ENCODE peak calls at places on chromosome 11, in eight cellular contexts. R is posterior vena cava, F is activated T-cell treated with anti-CD3 and anti-CD28 coated beads for 1 hour, K is NCI-H460, M is GM10248, B is Calu3, W is Kasumi-1, E is M059J. O is an unnamed sample.

GRCh38 chr11:74871037-74871436 is 77.9 kb downstream of the XRRA1 start:
- DNase-seq in K (no peak), B (no peak), W (no peak), R (no peak), M (no peak), E (no peak), F (no peak), O (no peak)

GRCh38 chr11:19625438-19625837 is 87.2 kb upstream of the NAV2 start:
- DNase-seq in M (no peak), F (no peak), K (no peak), B (no peak), R (no peak), W (no peak), E (no peak), O (no peak)

GRCh38 chr11:27723685-27724084 is 23.4 kb upstream of the BDNF start:
- DNase-seq in E (peak), R (no peak), B (no peak), M (no peak), W (no peak), K (no peak), F (no peak), O (no peak)

GRCh38 chr11:17256512-17256911 is 20.0 kb upstream of the NUCB2 start:
- DNase-seq in E (peak), R (no peak), F (no peak), M (no peak), W (no peak), B (no peak), K (no peak), O (peak)

GRCh38 chr11:28835790-28836189 is 727.6 kb downstream of the METTL15 start:
- DNase-seq in B (peak), E (peak), K (peak), F (no peak), R (no peak), M (no peak), W (no peak), O (no peak)

GRCh38 chr11:17719028-17719939 is at the start of gene MYOD1:
- DNase-seq in K (no peak), M (no peak), W (no peak), E (no peak), R (peak), B (no peak), F (no peak), O (peak)

GRCh38 chr11:108857382-108857781 is 192.5 kb downstream of the DDX10 start:
- DNase-seq in M (no peak), R (no peak), E (peak), F (no peak), B (no peak), K (no peak), W (no peak), O (no peak)

GRCh38 chr11:128422576-128423370 is 164.6 kb downstream of the ETS1 start:
- DNase-seq in F (peak), M (no peak), W (no peak), R (no peak), B (no peak), K (no peak), E (no peak), O (no peak)

GRCh38 chr11:2130881-2131352 is 8.3 kb downstream of the IGF2 start:
- DNase-seq in M (no peak), R (peak), E (no peak), F (no peak), K (no peak), W (no peak), B (no peak), O (no peak)

GRCh38 chr11:99199336-99199735 is 178.6 kb downstream of the CNTN5 start:
- DNase-seq in E (peak), K (peak), W (no peak), R (peak), M (no peak), F (no peak), B (no peak), O (no peak)

GRCh38 chr11:75339685-75340409 is 11.6 kb downstream of the ARRB1 start:
- DNase-seq in F (no peak), K (no peak), W (peak), R (no peak), E (no peak), B (no peak), M (no peak), O (no peak)

GRCh38 chr11:7056828-7057513 is 31.8 kb upstream of the RBMXL2 start:
- DNase-seq in F (no peak), E (peak), K (no peak), W (no peak), M (no peak), R (no peak), B (no peak), O (no peak)

GRCh38 chr11:30610628-30611027 is 24.5 kb upstream of the MPPED2 start:
- DNase-seq in B (no peak), W (no peak), R (no peak), K (no peak), E (no peak), M (no peak), F (no peak), O (no peak)

GRCh38 chr11:57491371-57492061 is 24.0 kb downstream of the SLC43A1 start:
- DNase-seq in E (no peak), R (no peak), F (peak), W (peak), K (no peak), M (peak), B (peak), O (no peak)

GRCh38 chr11:102437727-102438126 is 14.8 kb downstream of the TMEM123 start:
- DNase-seq in W (no peak), E (no peak), F (no peak), M (no peak), B (no peak), R (no peak), K (no peak), O (no peak)

GRCh38 chr11:70517203-70517602 is 118.9 kb downstream of the CTTN start:
- DNase-seq in R (peak), M (no peak), B (peak), K (no peak), W (no peak), F (no peak), E (no peak), O (no peak)

GRCh38 chr11:46295312-46295995 is 18.0 kb downstream of the CREB3L1 start:
- DNase-seq in F (peak), R (peak), B (no peak), K (peak), M (peak), W (peak), E (peak), O (no peak)

GRCh38 chr11:60378359-60378758 is at the start of gene MS4A7:
- DNase-seq in M (peak), R (peak), K (no peak), W (peak), F (no peak), B (no peak), E (peak), O (no peak)

GRCh38 chr11:43943931-43944751 is 1.7 kb downstream of the C11orf96 start:
- DNase-seq in M (peak), B (peak), E (peak), K (no peak), W (no peak), R (peak), F (no peak), O (no peak)

GRCh38 chr11:43712676-43713075 is 32.1 kb downstream of the HSD17B12 start:
- DNase-seq in B (no peak), K (no peak), E (no peak), W (no peak), M (no peak), F (no peak), R (no peak), O (no peak)

GRCh38 chr11:27312110-27312509 is 50.9 kb downstream of the CCDC34 start:
- DNase-seq in R (no peak), B (no peak), F (no peak), K (no peak), M (no peak), W (no peak), E (no peak), O (no peak)

GRCh38 chr11:125413226-125413625 is 82.8 kb downstream of the FEZ1 start:
- DNase-seq in M (no peak), K (no peak), E (no peak), B (no peak), F (no peak), W (no peak), R (peak), O (no peak)

GRCh38 chr11:9180784-9181183 is 84.4 kb downstream of the DENND5A start:
- DNase-seq in R (no peak), K (no peak), W (no peak), F (no peak), M (no peak), B (no peak), E (peak), O (no peak)

GRCh38 chr11:77506857-77507256 is 33.0 kb upstream of the PAK1 start:
- DNase-seq in K (no peak), F (no peak), W (no peak), E (peak), M (no peak), B (peak), R (no peak), O (peak)

GRCh38 chr11:62560566-62561103 is 13.1 kb downstream of the EEF1G start:
- DNase-seq in F (peak), R (peak), B (peak), E (peak), W (peak), M (peak), K (peak), O (peak)

GRCh38 chr11:65290448-65291165 is 24.1 kb upstream of the CDC42EP2 start:
- DNase-seq in F (no peak), M (no peak), B (no peak), E (peak), R (peak), K (peak), W (peak), O (no peak)

GRCh38 chr11:120537996-120538395 is 26.4 kb downstream of the GRIK4 start:
- DNase-seq in W (no peak), F (no peak), B (no peak), M (no peak), R (no peak), K (no peak), E (no peak), O (no peak)

GRCh38 chr11:1437500-1437899 is 47.8 kb downstream of the BRSK2 start:
- DNase-seq in F (no peak), R (no peak), W (no peak), K (no peak), E (peak), M (no peak), B (peak), O (no peak)

GRCh38 chr11:12800032-12800671 is 125.9 kb downstream of the TEAD1 start:
- DNase-seq in F (no peak), K (no peak), W (no peak), M (no peak), E (peak), B (peak), R (no peak), O (peak)

GRCh38 chr11:128733440-128734115 is 39.7 kb downstream of the FLI1 start:
- DNase-seq in K (no peak), M (no peak), F (no peak), R (no peak), W (no peak), B (no peak), E (no peak), O (no peak)

GRCh38 chr11:33703234-33703633 is 2.6 kb upstream of the C11orf91 start:
- DNase-seq in R (no peak), M (no peak), F (no peak), E (peak), B (no peak), W (no peak), K (no peak), O (no peak)

GRCh38 chr11:60767388-60767811 is 10.7 kb downstream of the MS4A15 start:
- DNase-seq in B (no peak), E (no peak), M (no peak), F (no peak), R (peak), K (no peak), W (no peak), O (no peak)

GRCh38 chr11:94762208-94762607 is 5.9 kb upstream of the AMOTL1 start:
- DNase-seq in F (no peak), B (peak), E (peak), M (no peak), K (no peak), R (no peak), W (peak), O (no peak)

GRCh38 chr11:70763606-70764005 is 365.3 kb downstream of the CTTN start:
- DNase-seq in W (no peak), K (no peak), B (no peak), M (no peak), R (no peak), E (peak), F (no peak), O (no peak)

GRCh38 chr11:19398772-19399542 is 158.2 kb upstream of the E2F8 start:
- DNase-seq in E (peak), R (no peak), F (no peak), M (no peak), B (no peak), W (no peak), K (no peak), O (no peak)

GRCh38 chr11:47714554-47715081 is 551 bp downstream of the AGBL2 start:
- DNase-seq in W (peak), E (peak), K (no peak), R (no peak), B (no peak), F (no peak), M (peak), O (no peak)

GRCh38 chr11:103851166-103851651 is 185.2 kb upstream of the DDI1 start:
- DNase-seq in W (no peak), M (no peak), B (no peak), F (no peak), K (no peak), E (peak), R (no peak), O (no peak)

GRCh38 chr11:9039194-9039593 is 35.4 kb upstream of the NRIP3 start:
- DNase-seq in F (no peak), M (peak), B (peak), W (no peak), R (no peak), E (peak), K (no peak), O (peak)

GRCh38 chr11:95641506-95641905 is 148.1 kb downstream of the FAM76B start:
- DNase-seq in F (no peak), B (no peak), K (no peak), W (no peak), R (no peak), E (no peak), M (peak), O (no peak)

O was measured in LoVo.